ENCODE peak calls at places on chromosomes 6 and 20, in nine cellular contexts. E is uterus; T is epithelial cell of esophagus; F is EL; O is MCF 10A; B is HT1080; S is endothelial cell; M is activated T-cell treated with anti-CD3 and anti-CD28 coated beads, Interleukin-2, amount 50 U/mL, for 48 hours; D is ureter. X is an unnamed sample.
A peak's percentile ranks its signal among the peaks of the same experiment; 100 is the strongest.

GRCh38 chr6:21597706-21598273 is 4.2 kb downstream of the SOX4 start:
- DNase-seq in E (no peak), T (peak; percentile 18), F (peak; percentile 48), O (peak; percentile 35), B (no peak), S (no peak), M (no peak), D (no peak), X (no peak)

GRCh38 chr6:130406935-130407532 is 41.2 kb downstream of the TMEM200A start:
- DNase-seq in E (no peak), T (no peak), F (no peak), O (no peak), B (no peak), S (no peak), M (no peak), D (no peak), X (no peak)

GRCh38 chr6:87155920-87156600 is 695 bp downstream of the ZNF292 start:
- DNase-seq in E (peak; percentile 39), T (peak; percentile 56), F (peak; percentile 72), O (peak; percentile 32), B (peak; percentile 39), S (peak; percentile 63), M (peak; percentile 70), D (peak; percentile 68), X (peak; percentile 30)

GRCh38 chr20:46772901-46773300 is 63.5 kb downstream of the SLC2A10 start:
- DNase-seq in E (no peak), T (no peak), F (no peak), O (no peak), B (no peak), S (no peak), M (no peak), D (no peak), X (no peak)

GRCh38 chr20:46054606-46055005 is 25.6 kb downstream of the SLC12A5 start:
- DNase-seq in E (no peak), T (no peak), F (no peak), O (no peak), B (no peak), S (no peak), M (no peak), D (no peak), X (no peak)

GRCh38 chr6:99349620-99350141 is at the start of gene FAXC:
- DNase-seq in E (peak; percentile 30), T (peak; percentile 78), F (peak; percentile 52), O (peak; percentile 73), B (peak; percentile 40), S (peak; percentile 38), M (peak; percentile 27), D (no peak), X (peak; percentile 66)

GRCh38 chr20:50015993-50016770 is 33.4 kb downstream of the SNAI1 start:
- DNase-seq in E (no peak), T (no peak), F (no peak), O (no peak), B (no peak), S (no peak), M (no peak), D (no peak), X (no peak)

GRCh38 chr6:101663099-101663498 is 269.6 kb downstream of the GRIK2 start:
- DNase-seq in E (no peak), T (no peak), F (no peak), O (no peak), B (no peak), S (no peak), M (no peak), D (no peak), X (no peak)

GRCh38 chr20:44582321-44583025 is at the start of gene PKIG:
- DNase-seq in E (peak; percentile 79), T (peak; percentile 39), F (peak; percentile 87), O (peak; percentile 30), B (peak; percentile 82), S (peak; percentile 39), M (no peak), D (peak; percentile 55), X (no peak)

GRCh38 chr20:63706852-63707557 is 771 bp downstream of the ARFRP1 start:
- DNase-seq in E (peak; percentile 36), T (peak; percentile 77), F (peak; percentile 47), O (peak; percentile 58), B (peak; percentile 61), S (peak; percentile 42), M (peak; percentile 74), D (peak; percentile 60), X (peak; percentile 10)

GRCh38 chr6:33192671-33193602 is 670 bp upstream of the COL11A2 start:
- DNase-seq in E (no peak), T (peak; percentile 13), F (no peak), O (no peak), B (no peak), S (no peak), M (no peak), D (no peak), X (no peak)